ENCODE peak calls at places on chromosomes 1 and 21, in eight cellular contexts. One of them, this sample, is unnamed.

GRCh38 chr1:235336903-235337302 is 8.5 kb downstream of the GGPS1 start:
- ATAC-seq in effector memory CD8-positive, alpha-beta T cell: peak
- ATAC-seq in left lung: peak
- ATAC-seq in heart left ventricle: peak
- ATAC-seq in psoas muscle: no peak
- ATAC-seq in activated CD8-positive, alpha-beta memory T cell treated with anti-CD3 and anti-CD28 coated beads, Interleukin-2, amount 10 ng/mL, durations not matched to agents 7 days and 5 days: peak
- ATAC-seq in naive B cell: peak
- ATAC-seq in HCT116: no peak
- ATAC-seq in this sample: no peak

GRCh38 chr1:224736619-224737352 is 120.7 kb downstream of the CNIH3 start:
- ATAC-seq in effector memory CD8-positive, alpha-beta T cell: no peak
- ATAC-seq in heart left ventricle: peak
- ATAC-seq in psoas muscle: no peak
- ATAC-seq in left lung: peak
- ATAC-seq in naive B cell: no peak
- ATAC-seq in HCT116: no peak
- ATAC-seq in activated CD8-positive, alpha-beta memory T cell treated with anti-CD3 and anti-CD28 coated beads, Interleukin-2, amount 10 ng/mL, durations not matched to agents 7 days and 5 days: no peak
- ATAC-seq in this sample: no peak

GRCh38 chr1:153438599-153438998 is 21.9 kb downstream of the S100A7 start:
- ATAC-seq in left lung: no peak
- ATAC-seq in HCT116: no peak
- ATAC-seq in heart left ventricle: no peak
- ATAC-seq in psoas muscle: no peak
- ATAC-seq in activated CD8-positive, alpha-beta memory T cell treated with anti-CD3 and anti-CD28 coated beads, Interleukin-2, amount 10 ng/mL, durations not matched to agents 7 days and 5 days: no peak
- ATAC-seq in naive B cell: no peak
- ATAC-seq in effector memory CD8-positive, alpha-beta T cell: no peak
- ATAC-seq in this sample: no peak

GRCh38 chr1:162631546-162632233 is 574 bp upstream of the DDR2 start:
- ATAC-seq in naive B cell: no peak
- ATAC-seq in left lung: peak
- ATAC-seq in heart left ventricle: peak
- ATAC-seq in effector memory CD8-positive, alpha-beta T cell: no peak
- ATAC-seq in psoas muscle: peak
- ATAC-seq in HCT116: no peak
- ATAC-seq in activated CD8-positive, alpha-beta memory T cell treated with anti-CD3 and anti-CD28 coated beads, Interleukin-2, amount 10 ng/mL, durations not matched to agents 7 days and 5 days: no peak
- ATAC-seq in this sample: no peak

GRCh38 chr1:49622877-49623276 is 400.9 kb downstream of the AGBL4 start:
- ATAC-seq in psoas muscle: no peak
- ATAC-seq in HCT116: no peak
- ATAC-seq in activated CD8-positive, alpha-beta memory T cell treated with anti-CD3 and anti-CD28 coated beads, Interleukin-2, amount 10 ng/mL, durations not matched to agents 7 days and 5 days: no peak
- ATAC-seq in effector memory CD8-positive, alpha-beta T cell: no peak
- ATAC-seq in naive B cell: no peak
- ATAC-seq in left lung: no peak
- ATAC-seq in heart left ventricle: no peak
- ATAC-seq in this sample: no peak

GRCh38 chr1:239719642-239720258 is 333.4 kb downstream of the CHRM3 start:
- ATAC-seq in naive B cell: peak
- ATAC-seq in psoas muscle: no peak
- ATAC-seq in effector memory CD8-positive, alpha-beta T cell: peak
- ATAC-seq in left lung: no peak
- ATAC-seq in HCT116: no peak
- ATAC-seq in heart left ventricle: peak
- ATAC-seq in activated CD8-positive, alpha-beta memory T cell treated with anti-CD3 and anti-CD28 coated beads, Interleukin-2, amount 10 ng/mL, durations not matched to agents 7 days and 5 days: peak
- ATAC-seq in this sample: no peak

GRCh38 chr1:64757213-64757612 is 12.3 kb downstream of the RAVER2 start:
- ATAC-seq in HCT116: no peak
- ATAC-seq in activated CD8-positive, alpha-beta memory T cell treated with anti-CD3 and anti-CD28 coated beads, Interleukin-2, amount 10 ng/mL, durations not matched to agents 7 days and 5 days: no peak
- ATAC-seq in left lung: no peak
- ATAC-seq in psoas muscle: no peak
- ATAC-seq in heart left ventricle: peak
- ATAC-seq in effector memory CD8-positive, alpha-beta T cell: no peak
- ATAC-seq in naive B cell: no peak
- ATAC-seq in this sample: no peak

GRCh38 chr21:35113064-35113463 is 64.0 kb upstream of the RUNX1 start:
- ATAC-seq in activated CD8-positive, alpha-beta memory T cell treated with anti-CD3 and anti-CD28 coated beads, Interleukin-2, amount 10 ng/mL, durations not matched to agents 7 days and 5 days: no peak
- ATAC-seq in naive B cell: no peak
- ATAC-seq in HCT116: no peak
- ATAC-seq in psoas muscle: no peak
- ATAC-seq in left lung: no peak
- ATAC-seq in heart left ventricle: no peak
- ATAC-seq in effector memory CD8-positive, alpha-beta T cell: no peak
- ATAC-seq in this sample: no peak

GRCh38 chr1:24385160-24385939 is 28.2 kb downstream of the STPG1 start:
- ATAC-seq in activated CD8-positive, alpha-beta memory T cell treated with anti-CD3 and anti-CD28 coated beads, Interleukin-2, amount 10 ng/mL, durations not matched to agents 7 days and 5 days: peak
- ATAC-seq in effector memory CD8-positive, alpha-beta T cell: peak
- ATAC-seq in naive B cell: peak
- ATAC-seq in psoas muscle: no peak
- ATAC-seq in HCT116: peak
- ATAC-seq in heart left ventricle: no peak
- ATAC-seq in left lung: no peak
- ATAC-seq in this sample: peak